ENCODE peak calls at places on chromosomes 6 and 20, in ten cellular contexts. One of them, this sample, is unnamed.

GRCh38 chr6:133362813-133363212 is 121.7 kb downstream of the EYA4 start:
- DNase-seq in HCT116: no peak
- DNase-seq in body of pancreas: no peak
- DNase-seq in pancreas: no peak
- DNase-seq in fibroblast of lung: no peak
- DNase-seq in iPS DF 6.9: no peak
- DNase-seq in neural progenitor cell: no peak
- DNase-seq in mammary epithelial cell: no peak
- DNase-seq in heart right ventricle: no peak
- DNase-seq in upper lobe of right lung: no peak
- DNase-seq in this sample: no peak

GRCh38 chr6:75932067-75932466 is 140.4 kb downstream of the IMPG1 start:
- DNase-seq in fibroblast of lung: peak
- DNase-seq in HCT116: peak
- DNase-seq in mammary epithelial cell: no peak
- DNase-seq in upper lobe of right lung: no peak
- DNase-seq in pancreas: peak
- DNase-seq in iPS DF 6.9: peak
- DNase-seq in heart right ventricle: no peak
- DNase-seq in neural progenitor cell: peak
- DNase-seq in body of pancreas: peak
- DNase-seq in this sample: peak

GRCh38 chr6:33021917-33022316 is 12.5 kb upstream of the HLA-DOA start:
- DNase-seq in mammary epithelial cell: no peak
- DNase-seq in neural progenitor cell: no peak
- DNase-seq in HCT116: no peak
- DNase-seq in iPS DF 6.9: no peak
- DNase-seq in fibroblast of lung: no peak
- DNase-seq in body of pancreas: no peak
- DNase-seq in upper lobe of right lung: no peak
- DNase-seq in pancreas: no peak
- DNase-seq in heart right ventricle: no peak
- DNase-seq in this sample: no peak

GRCh38 chr20:34549291-34549928 is 9.1 kb upstream of the MAP1LC3A start:
- DNase-seq in pancreas: peak
- DNase-seq in iPS DF 6.9: no peak
- DNase-seq in mammary epithelial cell: peak
- DNase-seq in HCT116: peak
- DNase-seq in upper lobe of right lung: no peak
- DNase-seq in neural progenitor cell: peak
- DNase-seq in fibroblast of lung: peak
- DNase-seq in heart right ventricle: no peak
- DNase-seq in body of pancreas: peak
- DNase-seq in this sample: no peak

GRCh38 chr20:36218380-36219064 is 17.8 kb upstream of the AAR2 start:
- DNase-seq in neural progenitor cell: no peak
- DNase-seq in pancreas: no peak
- DNase-seq in fibroblast of lung: no peak
- DNase-seq in heart right ventricle: no peak
- DNase-seq in mammary epithelial cell: no peak
- DNase-seq in HCT116: no peak
- DNase-seq in body of pancreas: no peak
- DNase-seq in iPS DF 6.9: no peak
- DNase-seq in upper lobe of right lung: no peak
- DNase-seq in this sample: peak

GRCh38 chr20:45958593-45958992 is 13.4 kb downstream of the ZNF335 start:
- DNase-seq in mammary epithelial cell: no peak
- DNase-seq in iPS DF 6.9: no peak
- DNase-seq in heart right ventricle: no peak
- DNase-seq in body of pancreas: no peak
- DNase-seq in fibroblast of lung: no peak
- DNase-seq in HCT116: no peak
- DNase-seq in pancreas: no peak
- DNase-seq in neural progenitor cell: no peak
- DNase-seq in upper lobe of right lung: peak
- DNase-seq in this sample: no peak

GRCh38 chr20:10978713-10979112 is 304.9 kb upstream of the JAG1 start:
- DNase-seq in fibroblast of lung: no peak
- DNase-seq in mammary epithelial cell: no peak
- DNase-seq in upper lobe of right lung: no peak
- DNase-seq in HCT116: no peak
- DNase-seq in iPS DF 6.9: no peak
- DNase-seq in pancreas: no peak
- DNase-seq in body of pancreas: no peak
- DNase-seq in heart right ventricle: no peak
- DNase-seq in neural progenitor cell: no peak
- DNase-seq in this sample: no peak

GRCh38 chr20:61935926-61936700 is 129.6 kb downstream of the TAF4 start:
- DNase-seq in pancreas: no peak
- DNase-seq in fibroblast of lung: no peak
- DNase-seq in upper lobe of right lung: peak
- DNase-seq in heart right ventricle: no peak
- DNase-seq in iPS DF 6.9: no peak
- DNase-seq in mammary epithelial cell: no peak
- DNase-seq in body of pancreas: no peak
- DNase-seq in neural progenitor cell: no peak
- DNase-seq in HCT116: no peak
- DNase-seq in this sample: no peak

GRCh38 chr6:21595951-21596378 is 2.4 kb downstream of the SOX4 start:
- DNase-seq in iPS DF 6.9: no peak
- DNase-seq in pancreas: peak
- DNase-seq in HCT116: no peak
- DNase-seq in fibroblast of lung: no peak
- DNase-seq in upper lobe of right lung: no peak
- DNase-seq in neural progenitor cell: peak
- DNase-seq in body of pancreas: no peak
- DNase-seq in heart right ventricle: peak
- DNase-seq in mammary epithelial cell: no peak
- DNase-seq in this sample: peak

GRCh38 chr6:16712250-16712930 is 48.9 kb downstream of the ATXN1 start:
- DNase-seq in heart right ventricle: no peak
- DNase-seq in pancreas: no peak
- DNase-seq in HCT116: no peak
- DNase-seq in neural progenitor cell: no peak
- DNase-seq in iPS DF 6.9: no peak
- DNase-seq in fibroblast of lung: no peak
- DNase-seq in mammary epithelial cell: no peak
- DNase-seq in body of pancreas: no peak
- DNase-seq in upper lobe of right lung: no peak
- DNase-seq in this sample: no peak

GRCh38 chr20:51631011-51631950 is 88.8 kb upstream of the NFATC2 start:
- DNase-seq in iPS DF 6.9: no peak
- DNase-seq in body of pancreas: no peak
- DNase-seq in upper lobe of right lung: no peak
- DNase-seq in pancreas: no peak
- DNase-seq in neural progenitor cell: no peak
- DNase-seq in heart right ventricle: peak
- DNase-seq in mammary epithelial cell: peak
- DNase-seq in HCT116: peak
- DNase-seq in fibroblast of lung: peak
- DNase-seq in this sample: no peak

GRCh38 chr20:31716818-31717477 is 5.7 kb downstream of the BCL2L1 start:
- DNase-seq in body of pancreas: no peak
- DNase-seq in neural progenitor cell: no peak
- DNase-seq in mammary epithelial cell: no peak
- DNase-seq in upper lobe of right lung: no peak
- DNase-seq in heart right ventricle: no peak
- DNase-seq in iPS DF 6.9: no peak
- DNase-seq in pancreas: no peak
- DNase-seq in fibroblast of lung: no peak
- DNase-seq in HCT116: no peak
- DNase-seq in this sample: no peak
- H3K27ac ChIP-seq in body of pancreas: peak
- H3K27ac ChIP-seq in neural progenitor cell: peak
- H3K27ac ChIP-seq in mammary epithelial cell: peak
- H3K27ac ChIP-seq in upper lobe of right lung: peak
- H3K27ac ChIP-seq in heart right ventricle: peak
- H3K27ac ChIP-seq in iPS DF 6.9: no peak
- H3K27ac ChIP-seq in pancreas: peak
- H3K27ac ChIP-seq in fibroblast of lung: no peak
- H3K27ac ChIP-seq in HCT116: peak
- H3K27ac ChIP-seq in this sample: peak

DNA sequence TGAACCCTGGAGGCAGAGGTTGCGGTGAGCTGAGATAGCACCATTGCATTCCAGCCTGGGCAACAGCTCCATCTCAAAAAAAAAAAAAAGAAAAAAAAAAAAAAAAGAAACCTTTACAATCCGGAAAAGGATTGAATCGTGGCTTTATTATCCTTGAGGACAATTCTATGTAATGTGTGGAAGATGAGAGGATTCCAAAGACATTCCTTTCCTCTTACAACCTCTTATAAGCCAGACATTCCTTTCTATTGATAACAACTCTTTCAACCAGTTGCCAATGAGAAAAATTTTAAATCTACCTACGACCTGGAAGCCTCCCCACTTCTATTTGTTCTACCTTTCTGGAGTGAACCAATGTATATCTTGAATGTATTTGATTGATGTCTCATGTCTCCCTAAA is 91.2 kb upstream of the EEF1E1 start:
- DNase-seq in body of pancreas: no peak
- DNase-seq in HCT116: no peak
- DNase-seq in iPS DF 6.9: no peak
- DNase-seq in heart right ventricle: no peak
- DNase-seq in fibroblast of lung: peak
- DNase-seq in pancreas: no peak
- DNase-seq in mammary epithelial cell: no peak
- DNase-seq in upper lobe of right lung: no peak
- DNase-seq in neural progenitor cell: no peak
- DNase-seq in this sample: no peak
- H3K27ac ChIP-seq in body of pancreas: no peak
- H3K27ac ChIP-seq in HCT116: no peak
- H3K27ac ChIP-seq in iPS DF 6.9: no peak
- H3K27ac ChIP-seq in heart right ventricle: no peak
- H3K27ac ChIP-seq in fibroblast of lung: no peak
- H3K27ac ChIP-seq in pancreas: no peak
- H3K27ac ChIP-seq in mammary epithelial cell: no peak
- H3K27ac ChIP-seq in upper lobe of right lung: no peak
- H3K27ac ChIP-seq in neural progenitor cell: no peak
- H3K27ac ChIP-seq in this sample: no peak

DNA sequence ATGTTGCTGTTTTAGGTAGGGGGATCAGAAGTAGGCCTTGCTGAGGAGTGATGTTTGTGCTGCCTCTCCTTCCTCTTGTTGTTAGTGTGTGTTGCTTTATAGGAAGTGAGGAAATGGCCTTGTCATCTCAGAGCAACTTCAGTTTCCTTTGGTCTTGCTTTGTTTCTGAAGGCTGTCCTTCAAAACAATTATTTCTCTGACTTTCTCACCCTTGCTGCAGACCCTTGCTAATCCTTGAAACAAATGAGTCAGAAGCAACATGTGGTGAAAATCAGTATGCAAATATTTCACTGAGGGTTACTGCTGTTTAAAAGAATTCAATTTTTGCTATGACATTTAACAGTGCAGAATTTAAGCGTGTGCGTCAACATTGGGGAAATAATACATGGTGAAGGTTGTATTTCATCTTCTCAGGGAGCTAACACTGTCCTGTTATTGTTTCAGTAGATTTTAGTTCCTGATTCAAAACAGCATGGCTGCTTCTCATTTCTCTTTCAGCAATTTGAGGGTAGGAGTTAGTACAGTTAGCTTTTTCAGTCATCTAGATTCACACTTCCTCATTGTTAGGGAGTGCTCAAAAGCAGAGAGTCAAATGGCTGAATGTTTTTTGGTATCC is 13.8 kb downstream of the RNF144B start:
- DNase-seq in fibroblast of lung: peak
- DNase-seq in iPS DF 6.9: no peak
- DNase-seq in mammary epithelial cell: no peak
- DNase-seq in pancreas: no peak
- DNase-seq in HCT116: no peak
- DNase-seq in upper lobe of right lung: no peak
- DNase-seq in body of pancreas: no peak
- DNase-seq in heart right ventricle: no peak
- DNase-seq in neural progenitor cell: no peak
- DNase-seq in this sample: no peak
- H3K27ac ChIP-seq in fibroblast of lung: no peak
- H3K27ac ChIP-seq in iPS DF 6.9: no peak
- H3K27ac ChIP-seq in mammary epithelial cell: no peak
- H3K27ac ChIP-seq in pancreas: peak
- H3K27ac ChIP-seq in HCT116: no peak
- H3K27ac ChIP-seq in upper lobe of right lung: peak
- H3K27ac ChIP-seq in body of pancreas: no peak
- H3K27ac ChIP-seq in heart right ventricle: peak
- H3K27ac ChIP-seq in neural progenitor cell: no peak
- H3K27ac ChIP-seq in this sample: no peak

GRCh38 chr20:33359399-33360261 is 41.7 kb downstream of the CDK5RAP1 start:
- DNase-seq in mammary epithelial cell: no peak
- DNase-seq in heart right ventricle: no peak
- DNase-seq in neural progenitor cell: no peak
- DNase-seq in fibroblast of lung: no peak
- DNase-seq in pancreas: no peak
- DNase-seq in HCT116: no peak
- DNase-seq in upper lobe of right lung: no peak
- DNase-seq in body of pancreas: no peak
- DNase-seq in iPS DF 6.9: no peak
- DNase-seq in this sample: no peak
- H3K27ac ChIP-seq in mammary epithelial cell: no peak
- H3K27ac ChIP-seq in heart right ventricle: no peak
- H3K27ac ChIP-seq in neural progenitor cell: no peak
- H3K27ac ChIP-seq in fibroblast of lung: no peak
- H3K27ac ChIP-seq in pancreas: no peak
- H3K27ac ChIP-seq in HCT116: no peak
- H3K27ac ChIP-seq in upper lobe of right lung: no peak
- H3K27ac ChIP-seq in body of pancreas: no peak
- H3K27ac ChIP-seq in iPS DF 6.9: no peak
- H3K27ac ChIP-seq in this sample: no peak

GRCh38 chr6:54419885-54420284 is 111.6 kb downstream of the TINAG start:
- DNase-seq in fibroblast of lung: peak
- DNase-seq in body of pancreas: no peak
- DNase-seq in neural progenitor cell: no peak
- DNase-seq in iPS DF 6.9: no peak
- DNase-seq in mammary epithelial cell: peak
- DNase-seq in HCT116: no peak
- DNase-seq in pancreas: no peak
- DNase-seq in heart right ventricle: no peak
- DNase-seq in upper lobe of right lung: no peak
- DNase-seq in this sample: no peak
- H3K27ac ChIP-seq in fibroblast of lung: no peak
- H3K27ac ChIP-seq in body of pancreas: no peak
- H3K27ac ChIP-seq in neural progenitor cell: no peak
- H3K27ac ChIP-seq in iPS DF 6.9: no peak
- H3K27ac ChIP-seq in mammary epithelial cell: peak
- H3K27ac ChIP-seq in HCT116: no peak
- H3K27ac ChIP-seq in pancreas: no peak
- H3K27ac ChIP-seq in heart right ventricle: no peak
- H3K27ac ChIP-seq in upper lobe of right lung: no peak
- H3K27ac ChIP-seq in this sample: no peak